ENCODE peak calls at places on chromosomes 12 and 14, in four cellular contexts. K is GM12878, N is sigmoid colon, J is stomach. F is an unnamed sample.

GRCh38 chr14:93951798-93952540 is 24.4 kb downstream of the ASB2 start:
- DNase-seq in K (no peak), N (no peak), J (no peak), F (no peak)

GRCh38 chr12:5171701-5172100 is 128.0 kb downstream of the KCNA5 start:
- DNase-seq in K (no peak), N (no peak), J (no peak), F (no peak)

GRCh38 chr14:64394423-64394822 is 6.3 kb downstream of the MTHFD1 start:
- DNase-seq in K (no peak), N (no peak), J (no peak), F (no peak)

GRCh38 chr12:65945457-65945856 is 121.2 kb downstream of the HMGA2 start:
- DNase-seq in K (no peak), N (no peak), J (no peak), F (no peak)

GRCh38 chr12:130132831-130133635 is 29.2 kb upstream of the FZD10 start:
- DNase-seq in K (no peak), N (no peak), J (no peak), F (no peak)

GRCh38 chr12:830111-830867 is 77.9 kb downstream of the WNK1 start:
- DNase-seq in K (no peak), N (no peak), J (no peak), F (no peak)

GRCh38 chr12:94561943-94562411 is 88.4 kb downstream of the TMCC3 start:
- DNase-seq in K (peak), N (no peak), J (peak), F (peak)

GRCh38 chr14:101072531-101072930 is 169.0 kb upstream of the RTL1 start:
- DNase-seq in K (no peak), N (no peak), J (peak), F (no peak)

GRCh38 chr12:2682301-2683282 is 112.2 kb upstream of the FKBP4 start:
- DNase-seq in K (no peak), N (no peak), J (no peak), F (no peak)

GRCh38 chr12:71804505-71804904 is 35.1 kb upstream of the TBC1D15 start:
- DNase-seq in K (no peak), N (no peak), J (no peak), F (no peak)

GRCh38 chr12:56013482-56013881 is 7.4 kb upstream of the IKZF4 start:
- DNase-seq in K (no peak), N (no peak), J (no peak), F (no peak)

GRCh38 chr12:51368640-51369517 is 22.3 kb downstream of the GALNT6 start:
- DNase-seq in K (peak), N (no peak), J (peak), F (peak)

GRCh38 chr12:48331389-48331788 is 19.3 kb downstream of the ZNF641 start:
- DNase-seq in K (no peak), N (no peak), J (no peak), F (no peak)

GRCh38 chr14:83096092-83096491 is 1562.4 kb upstream of the SEL1L start:
- DNase-seq in K (no peak), N (no peak), J (no peak), F (no peak)

GRCh38 chr12:106583578-106584103 is 837 bp downstream of the RFX4 start:
- DNase-seq in K (no peak), N (no peak), J (no peak), F (no peak)

GRCh38 chr14:87745507-87746118 is 247.4 kb downstream of the GALC start:
- DNase-seq in K (no peak), N (no peak), J (no peak), F (no peak)

GRCh38 chr12:71848212-71848611 is 8.7 kb downstream of the TBC1D15 start:
- DNase-seq in K (no peak), N (no peak), J (no peak), F (no peak)

GRCh38 chr12:49200882-49201594 is 12.2 kb upstream of the TUBA1A start:
- DNase-seq in K (peak), N (no peak), J (no peak), F (no peak)

GRCh38 chr12:75602111-75602510 is 90.7 kb upstream of the KRR1 start:
- DNase-seq in K (no peak), N (no peak), J (no peak), F (no peak)

GRCh38 chr14:94474581-94475031 is 1.4 kb downstream of the SERPINA9 start:
- DNase-seq in K (no peak), N (no peak), J (no peak), F (no peak)

GRCh38 chr14:29928342-29928640 is 644 bp upstream of the PRKD1 start:
- DNase-seq in K (no peak), N (no peak), J (no peak), F (peak)

GRCh38 chr12:127761880-127762279 is 505.1 kb upstream of the TMEM132C start:
- DNase-seq in K (no peak), N (no peak), J (no peak), F (no peak)

GRCh38 chr14:44866322-44866721 is 95.4 kb downstream of the KLHL28 start:
- DNase-seq in K (no peak), N (no peak), J (no peak), F (no peak)

GRCh38 chr14:102080183-102081080 is 6.4 kb downstream of the HSP90AA1 start:
- DNase-seq in K (no peak), N (no peak), J (no peak), F (no peak)

GRCh38 chr14:70707138-70708038 is 65.7 kb downstream of the TTC9 start:
- DNase-seq in K (peak), N (no peak), J (no peak), F (no peak)

GRCh38 chr12:47610847-47611246 is 95.0 kb downstream of the RPAP3 start:
- DNase-seq in K (no peak), N (no peak), J (no peak), F (no peak)

GRCh38 chr14:21014761-21015190 is 10.1 kb downstream of the NDRG2 start:
- DNase-seq in K (peak), N (peak), J (peak), F (no peak)

GRCh38 chr12:113797535-113797868 is 168.6 kb downstream of the RBM19 start:
- DNase-seq in K (no peak), N (no peak), J (no peak), F (no peak)

GRCh38 chr14:93035917-93036651 is 79.6 kb downstream of the ITPK1 start:
- DNase-seq in K (no peak), N (peak), J (no peak), F (no peak)

GRCh38 chr12:49950310-49951251 is at the start of gene AQP2:
- DNase-seq in K (no peak), N (no peak), J (no peak), F (no peak)

GRCh38 chr14:88045705-88046104 is 40.8 kb downstream of the GPR65 start:
- DNase-seq in K (no peak), N (no peak), J (no peak), F (no peak)

GRCh38 chr14:93950948-93951668 is 24.0 kb downstream of the FAM181A start:
- DNase-seq in K (no peak), N (no peak), J (no peak), F (no peak)

GRCh38 chr12:32108829-32109228 is 2.2 kb downstream of the BICD1 start:
- DNase-seq in K (no peak), N (no peak), J (no peak), F (no peak)

GRCh38 chr14:104546021-104546491 is 33.5 kb upstream of the C14orf180 start:
- DNase-seq in K (no peak), N (peak), J (no peak), F (no peak)
- TF ChIP-seq POLR2AphosphoS5 in K (no peak), N (no peak), J (no peak), F (no peak)

DNA sequence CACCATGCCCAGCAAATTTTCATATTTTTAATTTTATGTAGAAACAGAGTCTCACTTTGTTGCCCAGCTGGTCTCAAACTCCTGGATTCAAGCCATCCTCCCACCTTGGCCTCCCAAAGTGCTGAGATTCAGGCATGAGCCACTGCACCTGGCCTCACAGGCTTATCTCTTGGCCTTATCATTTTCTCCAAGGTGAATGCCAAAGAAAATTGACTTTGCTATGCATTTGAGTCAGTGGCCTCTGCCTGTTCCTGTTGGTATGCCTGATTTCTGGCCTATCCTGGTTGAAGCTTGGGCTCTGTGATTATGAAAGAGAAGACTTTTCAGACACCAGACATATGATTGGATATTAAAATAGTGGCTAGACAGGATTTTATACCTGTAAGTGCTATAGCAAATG is 34.2 kb downstream of the MANSC1 start:
- DNase-seq in K (no peak), N (no peak), J (peak), F (no peak)
- TF ChIP-seq POLR2AphosphoS5 in K (no peak), N (no peak), J (no peak), F (no peak)

DNA sequence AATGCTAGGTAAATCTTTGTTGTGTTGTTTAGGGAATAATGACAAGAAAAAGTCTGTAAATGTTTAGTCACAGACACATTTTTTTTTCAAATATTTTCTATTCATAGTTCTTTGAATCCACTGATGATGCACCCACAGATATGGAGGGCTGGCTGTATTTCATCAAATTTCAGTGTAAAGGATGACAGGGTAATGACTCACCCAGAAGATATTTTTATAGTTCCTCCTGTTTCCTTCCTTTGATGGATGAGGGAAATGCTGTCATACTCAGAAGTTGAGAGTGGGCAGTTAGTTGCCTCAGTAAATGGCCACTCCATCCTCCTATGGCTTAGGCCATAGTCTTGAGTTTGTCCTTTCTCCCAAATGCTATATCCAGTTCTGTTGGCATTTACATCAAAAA is 76.9 kb upstream of the REP15 start:
- DNase-seq in K (no peak), N (no peak), J (no peak), F (no peak)
- TF ChIP-seq POLR2AphosphoS5 in K (no peak), N (peak), J (no peak), F (no peak)

DNA sequence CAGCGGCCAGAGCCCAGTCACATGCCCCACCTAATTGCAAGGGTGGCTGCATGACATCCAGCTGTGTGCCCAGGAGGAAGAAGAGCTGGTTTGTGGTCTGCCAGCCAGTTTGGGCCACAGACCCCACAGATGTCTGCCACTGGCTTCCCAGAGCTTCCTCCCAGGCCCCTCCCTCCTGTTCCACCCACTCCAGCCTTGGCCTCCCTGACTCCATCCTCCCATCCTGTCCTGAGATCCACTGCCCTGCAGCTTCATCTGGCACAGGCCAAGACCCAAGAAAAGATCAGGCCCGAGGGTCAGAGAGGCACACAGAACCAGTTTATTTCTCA is 5.9 kb downstream of the NGB start:
- DNase-seq in K (no peak), N (no peak), J (no peak), F (no peak)
- TF ChIP-seq POLR2AphosphoS5 in K (no peak), N (no peak), J (no peak), F (no peak)

DNA sequence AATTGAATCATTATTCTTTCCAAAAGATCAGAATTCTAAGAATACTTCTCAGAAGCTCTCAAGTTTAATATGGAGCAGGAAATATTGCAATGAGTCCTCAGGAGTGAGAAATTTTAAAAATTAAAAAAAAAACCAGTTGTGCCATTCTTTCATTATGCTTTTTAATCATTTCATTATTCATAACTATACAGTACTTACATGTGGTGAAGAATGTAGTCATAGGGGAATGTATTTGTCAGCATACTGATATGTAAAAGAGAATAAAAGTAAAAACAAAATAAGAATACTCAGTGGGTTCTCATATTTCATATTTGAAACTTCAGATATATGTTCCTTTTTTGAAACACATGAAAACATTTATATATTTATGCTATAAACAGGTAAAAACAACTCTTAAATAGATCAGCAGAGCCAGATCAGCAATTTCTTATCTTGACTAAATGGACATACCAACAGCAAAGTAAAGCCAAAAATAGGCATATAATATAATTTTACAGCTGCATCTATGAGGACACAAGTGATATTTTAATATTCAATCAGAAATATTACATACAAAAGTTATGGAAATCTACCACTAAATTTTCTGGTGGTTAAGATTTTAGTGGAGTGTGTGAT is 19.9 kb upstream of the MBIP start:
- DNase-seq in K (no peak), N (no peak), J (no peak), F (no peak)
- TF ChIP-seq POLR2AphosphoS5 in K (no peak), N (no peak), J (no peak), F (no peak)

GRCh38 chr12:111446044-111446581 is 40.4 kb downstream of the SH2B3 start:
- DNase-seq in K (no peak), N (peak), J (peak), F (no peak)
- TF ChIP-seq POLR2AphosphoS5 in K (no peak), N (peak), J (no peak), F (no peak)

GRCh38 chr12:68614105-68614679 is 3.5 kb downstream of the RAP1B start:
- DNase-seq in K (no peak), N (no peak), J (no peak), F (no peak)

GRCh38 chr12:68611094-68611818 is 557 bp downstream of the RAP1B start:
- DNase-seq in K (no peak), N (peak), J (peak), F (peak)

GRCh38 chr12:68613209-68613904 is 2.7 kb downstream of the RAP1B start:
- DNase-seq in K (no peak), N (no peak), J (no peak), F (no peak)

GRCh38 chr12:68612245-68612644 is 1.5 kb downstream of the RAP1B start:
- DNase-seq in K (no peak), N (no peak), J (no peak), F (no peak)

DNA sequence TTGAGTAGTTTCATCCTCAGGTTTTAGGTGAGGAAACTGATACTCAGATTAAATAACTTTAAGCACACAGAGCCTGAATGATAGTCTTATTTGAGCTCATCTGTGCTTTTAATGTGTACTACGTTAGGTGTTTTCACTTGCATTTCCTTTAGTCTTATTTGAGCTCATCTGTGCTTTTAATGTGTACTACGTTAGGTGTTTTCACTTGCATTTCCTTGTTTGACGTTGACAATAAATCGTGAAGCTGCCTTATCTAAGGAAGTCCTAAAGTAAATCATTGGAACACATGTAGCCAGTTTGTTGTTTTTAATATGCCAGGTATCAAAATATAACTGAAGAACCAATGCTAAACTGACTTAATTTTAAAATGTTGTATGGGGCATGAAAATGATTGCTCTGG is 2.0 kb downstream of the RAP1B start:
- DNase-seq in K (no peak), N (no peak), J (no peak), F (no peak)
- TF ChIP-seq POLR2AphosphoS5 in K (no peak), N (no peak), J (peak), F (no peak)

F was measured in GM12892.